ENCODE peak calls at places on chromosomes 5 and 9, in five cellular contexts. A, W, V, D and L are unnamed samples.

GRCh38 chr5:141778211-141778610 is 96.2 kb upstream of the ARAP3 start:
- DNase-seq in W (no peak), A (peak), V (no peak), D (peak), L (peak)

GRCh38 chr5:98517967-98518366 is 255.5 kb upstream of the RGMB start:
- DNase-seq in V (no peak), W (no peak), A (no peak), D (no peak), L (no peak)

GRCh38 chr5:109485030-109485429 is 75.3 kb upstream of the PJA2 start:
- DNase-seq in A (no peak), W (peak), D (peak), V (peak), L (peak)

GRCh38 chr5:16152601-16153568 is 26.7 kb downstream of the MARCHF11 start:
- DNase-seq in D (no peak), W (no peak), V (no peak), A (no peak), L (no peak)

GRCh38 chr5:90888511-90889324 is 330.1 kb downstream of the ADGRV1 start:
- DNase-seq in A (peak), V (no peak), W (no peak), D (no peak), L (no peak)

GRCh38 chr5:143063175-143063970 is 293.2 kb downstream of the ARHGAP26 start:
- DNase-seq in D (peak), A (no peak), V (no peak), W (peak), L (no peak)

GRCh38 chr5:123708074-123708806 is 196.3 kb downstream of the CSNK1G3 start:
- DNase-seq in D (no peak), V (no peak), W (no peak), A (peak), L (no peak)

GRCh38 chr5:122999947-123000563 is 36.5 kb downstream of the PPIC start:
- DNase-seq in D (no peak), A (peak), W (peak), V (peak), L (peak)

GRCh38 chr5:61020415-61020814 is 75.4 kb downstream of the NDUFAF2 start:
- DNase-seq in V (peak), A (no peak), W (no peak), D (no peak), L (peak)

GRCh38 chr5:135219868-135220267 is 179.2 kb downstream of the MACROH2A1 start:
- DNase-seq in V (no peak), W (no peak), A (no peak), D (no peak), L (no peak)

GRCh38 chr5:112594060-112594850 is 143.4 kb upstream of the APC start:
- DNase-seq in D (no peak), A (no peak), W (no peak), V (no peak), L (no peak)

GRCh38 chr5:131814990-131815389 is 18.2 kb upstream of the FNIP1 start:
- DNase-seq in W (no peak), D (no peak), V (no peak), A (peak), L (peak)

GRCh38 chr5:23089316-23089715 is 236.2 kb upstream of the CDH12 start:
- DNase-seq in W (no peak), V (no peak), A (no peak), D (no peak), L (no peak)

GRCh38 chr5:56100429-56101176 is 105.8 kb upstream of the IL6ST start:
- DNase-seq in D (no peak), V (no peak), A (no peak), W (no peak), L (no peak)

GRCh38 chr9:112041536-112042243 is 133.4 kb downstream of the SUSD1 start:
- DNase-seq in D (peak), W (no peak), V (no peak), A (peak), L (peak)

GRCh38 chr9:74973714-74974113 is 21.0 kb upstream of the C9orf40 start:
- DNase-seq in D (no peak), V (no peak), A (no peak), W (no peak), L (no peak)

GRCh38 chr5:140569197-140569596 is 4.6 kb downstream of the SLC35A4 start:
- DNase-seq in W (no peak), V (no peak), D (no peak), A (no peak), L (no peak)

GRCh38 chr5:72402959-72403628 is 82.9 kb downstream of the PTCD2 start:
- DNase-seq in A (no peak), V (no peak), D (no peak), W (peak), L (peak)

GRCh38 chr5:149405550-149406202 is 26.6 kb upstream of the IL17B start:
- DNase-seq in V (no peak), A (no peak), D (peak), W (no peak), L (no peak)

GRCh38 chr5:52800394-52801213 is 12.9 kb downstream of the ITGA1 start:
- DNase-seq in W (peak), V (peak), A (peak), D (peak), L (peak)

GRCh38 chr5:150648294-150649107 is 8.0 kb downstream of the SYNPO start:
- DNase-seq in A (no peak), W (no peak), D (no peak), V (no peak), L (no peak)

GRCh38 chr5:173833200-173833599 is 54.9 kb upstream of the CPEB4 start:
- DNase-seq in V (no peak), D (no peak), W (no peak), A (no peak), L (no peak)

GRCh38 chr5:94893404-94894145 is 275.1 kb downstream of the SLF1 start:
- DNase-seq in W (no peak), A (no peak), D (no peak), V (no peak), L (no peak)

GRCh38 chr5:73299665-73300435 is 126.9 kb downstream of the TMEM174 start:
- DNase-seq in V (no peak), D (no peak), A (no peak), W (no peak), L (no peak)

GRCh38 chr9:85723220-85723619 is 18.5 kb downstream of the AGTPBP1 start:
- DNase-seq in V (no peak), A (no peak), D (no peak), W (peak), L (no peak)

GRCh38 chr9:127196826-127197145 is 67.8 kb upstream of the GARNL3 start:
- DNase-seq in A (no peak), W (no peak), D (no peak), V (peak), L (no peak)

GRCh38 chr9:127195976-127196825 is 68.4 kb upstream of the GARNL3 start:
- DNase-seq in V (peak), D (no peak), A (no peak), W (no peak), L (no peak)

GRCh38 chr9:127193483-127193882 is 71.0 kb upstream of the ANGPTL2 start:
- DNase-seq in A (no peak), D (no peak), W (no peak), V (peak), L (no peak)

GRCh38 chr9:127197186-127197860 is 67.3 kb upstream of the GARNL3 start:
- DNase-seq in V (peak), D (no peak), W (peak), A (no peak), L (no peak)

DNA sequence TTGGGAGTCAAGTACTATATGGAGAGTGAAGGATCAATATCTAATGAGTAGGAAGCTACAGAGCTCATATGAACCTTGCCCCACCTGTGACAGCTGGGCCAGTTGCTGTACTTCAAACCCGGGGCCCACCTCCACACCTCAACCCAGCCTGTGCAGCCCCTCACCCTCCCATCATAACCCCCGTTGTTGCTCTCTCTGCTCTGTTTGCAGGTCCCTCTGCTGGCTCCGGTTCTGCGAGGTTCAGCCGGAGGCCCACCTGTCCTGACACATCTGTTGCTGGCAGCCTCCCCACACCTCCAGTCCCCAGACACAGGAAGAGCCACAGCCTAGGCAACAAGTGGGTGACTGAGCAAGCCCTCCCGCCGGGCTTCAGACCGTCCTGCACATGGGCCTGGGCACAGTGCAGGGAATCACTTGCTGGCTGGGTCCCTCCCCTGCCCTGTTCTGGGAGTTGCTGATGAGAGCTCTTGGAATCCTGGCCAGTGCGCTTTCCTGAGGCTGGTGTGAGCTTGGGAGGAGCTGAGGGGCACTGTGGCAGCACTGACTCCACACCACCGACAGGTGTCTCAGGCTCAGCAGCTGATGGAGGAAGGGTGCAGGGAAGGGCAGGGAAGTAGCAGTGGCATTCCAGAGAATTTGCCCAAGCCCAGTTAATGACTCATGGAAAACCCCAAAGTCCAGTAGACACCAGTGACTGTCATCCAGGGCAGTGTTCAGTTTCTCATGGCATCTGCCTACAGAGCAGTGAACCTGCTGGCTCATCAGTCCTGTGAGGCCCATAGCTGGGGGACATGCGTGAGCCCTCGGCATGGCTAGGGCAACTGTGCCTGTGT is 69.5 kb upstream of the GARNL3 start:
- DNase-seq in D (no peak), W (no peak), A (peak), V (peak), L (no peak)
- TF ChIP-seq CTCF in D (no peak), W (no peak), A (no peak), V (no peak), L (no peak)

GRCh38 chr9:18245911-18246310 is 228.0 kb upstream of the ADAMTSL1 start:
- DNase-seq in W (no peak), A (no peak), D (no peak), V (no peak), L (no peak)
- TF ChIP-seq CTCF in W (no peak), A (no peak), D (no peak), V (no peak), L (no peak)

GRCh38 chr5:38835887-38836286 is 9.9 kb upstream of the OSMR start:
- DNase-seq in A (no peak), V (no peak), D (no peak), W (no peak), L (no peak)

GRCh38 chr5:38831117-38831516 is 14.7 kb upstream of the OSMR start:
- DNase-seq in V (no peak), D (no peak), W (no peak), A (no peak), L (no peak)

GRCh38 chr5:38830521-38831051 is 15.2 kb upstream of the OSMR start:
- DNase-seq in W (no peak), D (no peak), V (no peak), A (peak), L (no peak)

GRCh38 chr5:38831909-38832308 is 13.9 kb upstream of the OSMR start:
- DNase-seq in W (no peak), V (no peak), A (no peak), D (no peak), L (no peak)

GRCh38 chr5:38832810-38833209 is 13.0 kb upstream of the OSMR start:
- DNase-seq in V (no peak), W (no peak), A (no peak), D (no peak), L (no peak)
- TF ChIP-seq CTCF in V (no peak), W (no peak), A (no peak), D (no peak), L (no peak)

GRCh38 chr5:68299575-68299974 is 84.0 kb downstream of the PIK3R1 start:
- DNase-seq in W (no peak), V (no peak), D (no peak), A (no peak), L (no peak)
- TF ChIP-seq CTCF in W (no peak), V (no peak), D (no peak), A (no peak), L (no peak)

GRCh38 chr5:1801061-1801953 is at the start of gene NDUFS6:
- DNase-seq in W (peak), D (peak), V (peak), A (peak), L (peak)

GRCh38 chr5:1799110-1799601 is 481 bp downstream of the MRPL36 start:
- DNase-seq in W (no peak), V (no peak), A (peak), D (peak), L (no peak)

GRCh38 chr5:1797855-1798254 is 1.8 kb downstream of the MRPL36 start:
- DNase-seq in V (no peak), W (no peak), D (no peak), A (no peak), L (no peak)

GRCh38 chr5:1800470-1801060 is 642 bp upstream of the NDUFS6 start:
- DNase-seq in A (no peak), W (no peak), D (no peak), V (no peak), L (no peak)

GRCh38 chr5:1799602-1800469 is at the start of gene MRPL36:
- DNase-seq in W (peak), A (peak), V (peak), D (peak), L (peak)
- TF ChIP-seq CTCF in W (no peak), A (no peak), V (no peak), D (no peak), L (no peak)

GRCh38 chr5:20229286-20230005 is 241.4 kb upstream of the CDH18 start:
- DNase-seq in D (no peak), A (no peak), V (no peak), W (no peak), L (no peak)

GRCh38 chr5:20230010-20230409 is 242.0 kb upstream of the CDH18 start:
- DNase-seq in W (no peak), V (no peak), D (no peak), A (no peak), L (no peak)

DNA sequence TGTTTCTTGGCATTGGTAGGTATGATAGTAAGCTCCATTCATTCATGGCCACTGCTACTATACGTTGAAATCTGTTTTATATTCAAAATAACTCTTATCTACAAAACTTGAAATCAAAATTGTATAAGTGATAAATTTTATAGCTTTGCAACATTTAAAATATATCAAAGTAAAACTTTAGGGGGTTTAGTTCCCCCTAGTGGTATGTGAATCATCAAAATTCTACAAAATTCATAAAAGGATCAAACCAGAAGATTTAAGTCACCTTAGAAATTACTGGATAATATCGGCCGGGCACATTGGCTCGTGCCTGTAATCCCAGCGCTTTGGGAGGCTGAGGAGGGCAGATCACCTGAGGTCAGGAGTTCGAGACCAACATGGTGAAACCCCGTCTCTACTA is 243.0 kb upstream of the CDH18 start:
- DNase-seq in V (no peak), D (no peak), A (no peak), W (no peak), L (no peak)
- TF ChIP-seq CTCF in V (no peak), D (no peak), A (no peak), W (no peak), L (no peak)

GRCh38 chr5:180790020-180790419 is 12.6 kb downstream of the MGAT1 start:
- DNase-seq in A (no peak), V (no peak), W (no peak), D (no peak), L (no peak)
- TF ChIP-seq CTCF in A (no peak), V (no peak), W (no peak), D (no peak), L (peak)

DNA sequence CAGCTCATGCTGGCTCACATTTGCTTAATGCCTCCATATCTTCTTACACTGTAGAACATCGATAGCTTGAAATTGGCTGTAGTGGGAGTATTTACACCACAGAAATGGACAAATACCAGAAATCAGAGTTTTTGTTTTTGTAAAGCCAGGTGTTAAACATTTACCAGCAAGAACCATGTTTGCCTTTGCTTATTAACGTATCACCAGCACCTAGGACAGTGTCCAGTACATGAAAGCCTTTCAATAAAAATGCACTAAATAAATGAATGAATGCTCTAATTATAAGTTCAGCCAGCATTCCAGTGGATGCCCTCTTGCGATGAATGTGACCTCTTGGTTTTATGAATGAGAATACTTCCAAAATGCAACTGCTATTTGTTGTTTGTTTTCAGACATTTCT is 140.4 kb upstream of the VLDLR start:
- DNase-seq in A (no peak), D (no peak), V (no peak), W (no peak), L (no peak)
- TF ChIP-seq CTCF in A (no peak), D (no peak), V (no peak), W (no peak), L (no peak)

GRCh38 chr5:83071286-83071685 is 5.9 kb downstream of the TMEM167A start:
- DNase-seq in V (no peak), W (no peak), A (no peak), D (no peak), L (no peak)

GRCh38 chr5:83077662-83078261 is 415 bp downstream of the XRCC4 start:
- DNase-seq in A (peak), V (no peak), D (no peak), W (no peak), L (peak)

GRCh38 chr5:83072946-83073345 is 4.2 kb downstream of the TMEM167A start:
- DNase-seq in V (no peak), A (no peak), W (no peak), D (no peak), L (no peak)

GRCh38 chr5:83082750-83083149 is 5.4 kb downstream of the XRCC4 start:
- DNase-seq in W (no peak), A (no peak), V (no peak), D (no peak), L (no peak)

DNA sequence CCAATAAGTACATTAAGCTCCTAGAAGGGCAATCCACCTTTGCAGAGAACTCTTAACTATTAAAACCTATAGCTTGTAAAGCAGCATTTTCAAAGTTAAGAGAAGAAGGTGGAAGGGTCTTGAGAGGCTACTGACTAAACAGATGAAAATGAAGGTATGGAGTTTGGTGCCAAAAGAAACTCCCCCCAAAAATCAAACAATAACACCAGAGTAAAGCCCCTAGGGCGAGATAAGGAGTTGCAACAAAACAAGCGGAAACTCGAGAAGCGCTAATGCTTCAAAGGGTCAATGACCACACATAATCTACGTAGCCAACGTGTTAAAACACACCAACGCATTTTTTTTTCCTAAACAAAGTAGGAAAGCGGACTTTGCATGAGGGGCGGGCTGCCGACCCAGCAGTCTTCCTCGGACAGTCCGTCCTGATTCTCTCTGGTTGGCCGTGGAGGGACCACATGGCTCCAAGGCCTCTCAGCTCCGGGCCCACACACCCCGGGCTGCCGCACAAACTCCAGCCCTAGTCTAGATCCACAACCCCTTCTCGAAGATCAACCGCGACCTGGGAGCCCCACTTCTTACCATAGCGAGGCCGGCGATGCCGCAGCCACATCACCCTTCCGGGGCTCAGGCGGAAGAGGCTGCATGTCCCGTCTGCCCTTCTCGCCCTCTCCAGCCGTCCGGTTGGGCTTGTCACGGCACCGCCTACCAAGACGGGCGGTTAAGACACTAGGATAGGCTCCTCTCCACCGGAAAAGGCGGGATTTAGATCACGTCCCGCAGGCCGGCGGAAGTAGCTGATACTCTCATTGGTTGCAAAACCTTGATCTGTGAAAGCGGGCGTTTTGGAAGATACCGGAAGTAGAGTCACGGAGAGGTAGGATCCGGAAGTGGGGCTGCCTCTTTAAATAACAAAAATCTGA is at the start of the genes TMEM167A and XRCC4:
- DNase-seq in A (peak), D (peak), V (peak), W (peak), L (peak)
- TF ChIP-seq CTCF in A (no peak), D (no peak), V (no peak), W (no peak), L (no peak)